ENCODE peak calls at places on chromosome 12, in ten cellular contexts. U is head of caudate nucleus; S is M059J; Y is SK-N-DZ; C is effector CD4-positive, alpha-beta T cell; K is AG09319; T is adipocyte; G is AG04450; J is trophoblast cell; Z is RPMI8226. M is an unnamed sample.

GRCh38 chr12:107322063-107322462 is 228.7 kb upstream of the CRY1 start:
- DNase-seq in U (no peak), J (no peak), S (no peak), G (no peak), C (no peak), Z (no peak), Y (no peak), K (no peak), T (no peak), M (no peak)

GRCh38 chr12:10891937-10892336 is 7.9 kb upstream of the PRH1 start:
- DNase-seq in T (no peak), Y (no peak), K (no peak), Z (no peak), S (no peak), C (no peak), U (no peak), J (no peak), G (no peak), M (no peak)

GRCh38 chr12:40969796-40970195 is 218.3 kb upstream of the PDZRN4 start:
- DNase-seq in U (no peak), Z (no peak), S (no peak), C (no peak), G (no peak), T (no peak), K (no peak), Y (no peak), J (no peak), M (no peak)

GRCh38 chr12:42868291-42868690 is 278.7 kb upstream of the PRICKLE1 start:
- DNase-seq in U (no peak), S (peak; percentile 56), J (no peak), T (no peak), Y (no peak), K (no peak), C (no peak), Z (no peak), G (no peak), M (no peak)

GRCh38 chr12:93092559-93092945 is 163.5 kb upstream of the EEA1 start:
- DNase-seq in J (no peak), C (no peak), T (no peak), Y (no peak), Z (no peak), K (no peak), G (no peak), S (no peak), U (no peak), M (no peak)

GRCh38 chr12:122838841-122839240 is 3.6 kb downstream of the HIP1R start:
- DNase-seq in C (no peak), G (no peak), T (no peak), J (no peak), K (no peak), Z (no peak), S (no peak), U (no peak), Y (no peak), M (no peak)

GRCh38 chr12:122730215-122731014 is at the start of gene HCAR1:
- DNase-seq in Z (no peak), C (peak; percentile 4), U (no peak), J (peak; percentile 95), S (no peak), T (peak; percentile 29), K (no peak), G (no peak), Y (no peak), M (no peak)

GRCh38 chr12:90543841-90544240 is 411.1 kb downstream of the CCER1 start:
- DNase-seq in S (peak; percentile 18), G (no peak), T (no peak), C (no peak), J (no peak), U (no peak), K (no peak), Y (no peak), Z (no peak), M (no peak)

GRCh38 chr12:70402597-70402996 is 36.5 kb downstream of the KCNMB4 start:
- DNase-seq in C (no peak), Y (no peak), J (no peak), U (no peak), K (no peak), Z (peak; percentile 5), S (no peak), T (no peak), G (no peak), M (no peak)

GRCh38 chr12:69824956-69825355 is at the start of gene MYRFL:
- DNase-seq in K (no peak), Z (no peak), U (no peak), G (no peak), C (no peak), S (no peak), J (no peak), Y (no peak), T (no peak), M (no peak)

GRCh38 chr12:76284816-76285750 is 63.1 kb downstream of the BBS10 start:
- DNase-seq in U (no peak), Z (no peak), Y (no peak), G (peak; percentile 47), S (no peak), T (peak; percentile 79), K (peak; percentile 27), J (no peak), C (no peak), M (no peak)

GRCh38 chr12:32875990-32876389 is 20.6 kb downstream of the PKP2 start:
- DNase-seq in J (peak; percentile 42), K (no peak), Y (no peak), T (no peak), C (no peak), G (no peak), Z (no peak), U (no peak), S (no peak), M (no peak)

GRCh38 chr12:103441437-103442186 is 54.2 kb downstream of the C12orf42 start:
- DNase-seq in S (no peak), Z (peak; percentile 35), K (no peak), G (no peak), U (no peak), J (no peak), C (no peak), T (no peak), Y (no peak), M (no peak)

GRCh38 chr12:54683388-54683787 is 35.2 kb upstream of the DCD start:
- DNase-seq in Y (no peak), Z (no peak), T (no peak), S (no peak), K (no peak), C (no peak), G (no peak), J (no peak), U (no peak), M (no peak)

GRCh38 chr12:123840765-123841425 is 78.8 kb downstream of the DNAH10 start:
- DNase-seq in K (no peak), J (no peak), G (no peak), C (no peak), U (no peak), S (no peak), Z (no peak), Y (no peak), T (no peak), M (no peak)

GRCh38 chr12:7068240-7068993 is 7.9 kb downstream of the C1S start:
- DNase-seq in T (no peak), Y (no peak), Z (no peak), K (no peak), U (no peak), C (no peak), J (no peak), S (no peak), G (no peak), M (no peak)

GRCh38 chr12:112419269-112420133 is 754 bp downstream of the PTPN11 start:
- DNase-seq in S (peak; percentile 82), C (no peak), Z (no peak), K (peak; percentile 44), Y (no peak), T (peak; percentile 94), G (peak; percentile 50), J (peak; percentile 92), U (peak; percentile 35), M (peak; percentile 14)

GRCh38 chr12:79547044-79547734 is 143.6 kb downstream of the PAWR start:
- DNase-seq in G (no peak), C (no peak), S (peak; percentile 98), Z (no peak), Y (no peak), J (peak; percentile 92), K (no peak), T (peak; percentile 64), U (no peak), M (no peak)

GRCh38 chr12:121520586-121521086 is 60.2 kb downstream of the KDM2B start:
- DNase-seq in K (no peak), U (no peak), Y (no peak), T (no peak), C (no peak), S (no peak), G (no peak), J (no peak), Z (no peak), M (no peak)

GRCh38 chr12:128771681-128772080 is 52.1 kb downstream of the SLC15A4 start:
- DNase-seq in J (no peak), K (no peak), S (no peak), C (no peak), G (no peak), U (no peak), Z (no peak), T (peak; percentile 96), Y (no peak), M (no peak)

GRCh38 chr12:10182662-10183061 is 3.8 kb downstream of the TMEM52B start:
- DNase-seq in C (no peak), U (no peak), S (peak; percentile 66), Z (no peak), K (no peak), J (peak; percentile 60), Y (no peak), G (no peak), T (peak; percentile 68), M (no peak)

GRCh38 chr12:116761499-116761898 is 23.4 kb downstream of the RNFT2 start:
- DNase-seq in G (no peak), Z (no peak), Y (no peak), T (no peak), K (no peak), S (no peak), U (no peak), J (no peak), C (no peak), M (no peak)

GRCh38 chr12:122067966-122068365 is 10.6 kb upstream of the MLXIP start:
- DNase-seq in T (peak; percentile 80), K (no peak), C (no peak), G (no peak), S (peak; percentile 78), Z (peak; percentile 70), J (no peak), Y (no peak), U (no peak), M (no peak)

GRCh38 chr12:28883406-28883997 is 265.6 kb upstream of the FAR2 start:
- DNase-seq in G (no peak), Z (no peak), Y (no peak), C (no peak), U (no peak), T (no peak), S (no peak), K (no peak), J (peak; percentile 39), M (no peak)

M was measured in T follicular helper cell.